ENCODE peak calls at places on chromosome 2, in seven cellular contexts. Q, C, I, M, X, S and O are unnamed samples.
A peak's percentile ranks its signal among the peaks of the same experiment; 100 is the strongest.

GRCh38 chr2:57740905-57741304 is 305.7 kb upstream of the VRK2 start:
- DNase-seq in Q (no peak), C (no peak), I (no peak), M (no peak), X (no peak), S (no peak), O (no peak)

GRCh38 chr2:129734343-129735034 is 245.0 kb upstream of the RAB6C start:
- DNase-seq in Q (no peak), C (no peak), I (no peak), M (no peak), X (no peak), S (no peak), O (no peak)

GRCh38 chr2:239138610-239139009 is 262.2 kb downstream of the HDAC4 start:
- DNase-seq in Q (no peak), C (no peak), I (no peak), M (no peak), X (no peak), S (no peak), O (no peak)

GRCh38 chr2:240579771-240580614 is 6.5 kb upstream of the CAPN10 start:
- DNase-seq in Q (peak; percentile 45), C (peak; percentile 89), I (peak; percentile 84), M (peak; percentile 78), X (peak; percentile 77), S (peak; percentile 98), O (peak; percentile 92)

GRCh38 chr2:183105402-183106134 is 18.7 kb upstream of the NUP35 start:
- DNase-seq in Q (no peak), C (no peak), I (no peak), M (no peak), X (no peak), S (no peak), O (no peak)

GRCh38 chr2:159542101-159542500 is 74.2 kb downstream of the BAZ2B start:
- DNase-seq in Q (no peak), C (no peak), I (no peak), M (no peak), X (no peak), S (no peak), O (no peak)

GRCh38 chr2:101149241-101150192 is 1.7 kb downstream of the TBC1D8 start:
- DNase-seq in Q (no peak), C (no peak), I (peak; percentile 36), M (no peak), X (no peak), S (peak; percentile 78), O (no peak)

GRCh38 chr2:110099471-110100225 is 16.0 kb downstream of the MALL start:
- DNase-seq in Q (no peak), C (peak; percentile 34), I (no peak), M (no peak), X (no peak), S (no peak), O (no peak)

GRCh38 chr2:230614913-230615332 is 97.7 kb upstream of the CAB39 start:
- DNase-seq in Q (peak; percentile 71), C (no peak), I (no peak), M (peak; percentile 93), X (no peak), S (peak; percentile 58), O (peak; percentile 89)

GRCh38 chr2:58762176-58762781 is 521.2 kb upstream of the FANCL start:
- DNase-seq in Q (no peak), C (peak; percentile 49), I (peak; percentile 79), M (peak; percentile 19), X (peak; percentile 49), S (peak; percentile 81), O (peak; percentile 59)

GRCh38 chr2:31987454-31987853 is 23.4 kb downstream of the MEMO1 start:
- DNase-seq in Q (no peak), C (no peak), I (no peak), M (no peak), X (peak; percentile 56), S (peak; percentile 67), O (no peak)

GRCh38 chr2:195984951-195985726 is 83.5 kb downstream of the DNAH7 start:
- DNase-seq in Q (no peak), C (no peak), I (no peak), M (no peak), X (peak; percentile 39), S (no peak), O (no peak)

GRCh38 chr2:112662702-112663101 is 17.0 kb downstream of the SLC20A1 start:
- DNase-seq in Q (no peak), C (no peak), I (no peak), M (no peak), X (no peak), S (no peak), O (no peak)

DNA sequence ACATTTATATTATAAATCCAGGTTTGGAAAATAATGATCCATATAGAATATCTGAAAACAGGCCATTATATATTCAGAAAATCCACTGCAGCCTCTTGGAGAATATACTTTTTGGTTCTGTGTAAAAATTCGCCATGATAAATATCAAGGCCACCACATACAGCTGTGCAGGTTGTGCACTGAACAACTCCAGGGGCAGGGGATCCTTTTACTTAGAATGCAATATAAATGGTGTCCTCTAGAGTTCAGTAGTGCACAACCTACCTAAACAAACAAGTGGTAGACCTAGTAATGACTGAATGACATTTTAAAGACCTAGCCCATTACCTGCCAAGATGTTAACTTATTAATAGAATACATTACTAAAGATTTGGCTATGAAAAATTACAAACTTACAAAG is 22.4 kb downstream of the MOGAT1 start:
- DNase-seq in Q (no peak), C (no peak), I (no peak), M (no peak), X (no peak), S (peak; percentile 51), O (no peak)
- TF ChIP-seq CTCF in Q (peak; percentile 24), C (no peak), I (no peak), M (peak; percentile 16), X (peak; percentile 21), S (peak; percentile 38), O (no peak)

DNA sequence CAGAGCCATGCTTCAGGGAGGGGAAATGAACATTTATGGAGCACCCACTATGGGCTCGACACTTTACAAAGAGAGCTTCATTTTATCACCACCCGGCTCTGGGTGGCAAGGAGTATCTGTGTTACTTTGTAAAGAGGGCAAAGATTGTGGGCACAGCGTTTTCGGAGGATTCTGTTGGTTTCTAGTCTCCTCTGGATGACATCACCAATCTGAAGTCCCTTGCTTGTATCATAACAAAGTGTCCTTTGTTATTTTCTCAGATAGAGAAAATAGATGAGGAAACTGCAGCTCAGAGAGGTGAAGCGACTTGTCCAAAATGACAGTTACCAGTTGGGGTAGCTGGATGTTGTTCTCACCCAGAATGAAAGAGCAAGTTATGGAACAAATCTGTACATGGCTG is 162.8 kb downstream of the GLI2 start:
- DNase-seq in Q (no peak), C (no peak), I (no peak), M (no peak), X (no peak), S (no peak), O (no peak)
- TF ChIP-seq CTCF in Q (no peak), C (no peak), I (no peak), M (no peak), X (no peak), S (no peak), O (no peak)

DNA sequence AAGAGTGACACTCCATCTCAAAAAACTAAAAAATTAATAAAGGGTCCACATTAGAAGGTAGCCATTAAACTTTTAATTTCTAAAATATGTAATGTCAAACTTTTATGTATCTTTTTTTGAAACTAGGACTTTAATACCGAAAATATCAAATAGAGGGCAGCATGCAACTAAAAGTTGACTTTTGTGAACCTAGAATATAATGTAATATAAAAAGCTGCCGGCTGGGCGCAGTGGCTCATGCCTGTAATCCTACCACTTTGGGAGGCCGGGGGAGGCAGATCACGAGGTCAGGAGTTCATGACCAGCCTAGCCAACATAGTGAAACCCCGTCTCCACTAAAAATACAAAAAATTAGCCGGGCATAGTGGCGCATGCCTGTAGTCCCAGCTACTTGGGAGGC is 62.8 kb downstream of the INO80D start:
- DNase-seq in Q (no peak), C (no peak), I (no peak), M (no peak), X (no peak), S (no peak), O (no peak)
- TF ChIP-seq CTCF in Q (no peak), C (no peak), I (no peak), M (no peak), X (no peak), S (no peak), O (no peak)

GRCh38 chr2:105990624-105991023 is 203.5 kb downstream of the UXS1 start:
- DNase-seq in Q (no peak), C (no peak), I (no peak), M (no peak), X (no peak), S (no peak), O (no peak)
- TF ChIP-seq CTCF in Q (peak; percentile 18), C (no peak), I (no peak), M (no peak), X (no peak), S (no peak), O (no peak)

GRCh38 chr2:106261871-106262321 is 67.8 kb upstream of the UXS1 start:
- DNase-seq in Q (no peak), C (no peak), I (no peak), M (no peak), X (no peak), S (no peak), O (no peak)
- TF ChIP-seq CTCF in Q (no peak), C (no peak), I (no peak), M (no peak), X (no peak), S (no peak), O (no peak)

GRCh38 chr2:23460228-23460627 is 75.2 kb downstream of the KLHL29 start:
- DNase-seq in Q (no peak), C (no peak), I (no peak), M (no peak), X (no peak), S (peak; percentile 50), O (no peak)
- TF ChIP-seq CTCF in Q (peak; percentile 70), C (peak; percentile 30), I (peak; percentile 42), M (peak; percentile 28), X (peak; percentile 76), S (peak; percentile 42), O (peak; percentile 19)